ENCODE peak calls at places on chromosomes 4 and X, in eight cellular contexts. One of them, this sample, is unnamed.

GRCh38 chrX:137032841-137033773 is 688 bp downstream of the GPR101 start:
- DNase-seq in Calu3: no peak
- DNase-seq in fibroblast of pulmonary artery: no peak
- DNase-seq in stomach: no peak
- DNase-seq in right lobe of liver: no peak
- DNase-seq in fibroblast of lung: no peak
- DNase-seq in activated CD8-positive, alpha-beta T cell treated with anti-CD3 and anti-CD28 coated beads for 36 hours: no peak
- DNase-seq in nephron progenitor cell: no peak
- DNase-seq in this sample: no peak

GRCh38 chr4:48109413-48110263 is 24.4 kb downstream of the TXK start:
- DNase-seq in Calu3: peak
- DNase-seq in fibroblast of pulmonary artery: peak
- DNase-seq in stomach: no peak
- DNase-seq in right lobe of liver: no peak
- DNase-seq in fibroblast of lung: peak
- DNase-seq in activated CD8-positive, alpha-beta T cell treated with anti-CD3 and anti-CD28 coated beads for 36 hours: no peak
- DNase-seq in nephron progenitor cell: no peak
- DNase-seq in this sample: no peak

GRCh38 chrX:150577174-150577573 is 8.8 kb downstream of the MTM1 start:
- DNase-seq in Calu3: no peak
- DNase-seq in fibroblast of pulmonary artery: no peak
- DNase-seq in stomach: no peak
- DNase-seq in right lobe of liver: no peak
- DNase-seq in fibroblast of lung: no peak
- DNase-seq in activated CD8-positive, alpha-beta T cell treated with anti-CD3 and anti-CD28 coated beads for 36 hours: no peak
- DNase-seq in nephron progenitor cell: no peak
- DNase-seq in this sample: peak

GRCh38 chrX:1178580-1179057 is 33.8 kb downstream of the CRLF2 start:
- DNase-seq in Calu3: no peak
- DNase-seq in fibroblast of pulmonary artery: peak
- DNase-seq in stomach: no peak
- DNase-seq in right lobe of liver: no peak
- DNase-seq in fibroblast of lung: no peak
- DNase-seq in activated CD8-positive, alpha-beta T cell treated with anti-CD3 and anti-CD28 coated beads for 36 hours: peak
- DNase-seq in nephron progenitor cell: no peak
- DNase-seq in this sample: no peak

GRCh38 chr4:138327334-138327733 is 85.2 kb upstream of the SLC7A11 start:
- DNase-seq in Calu3: no peak
- DNase-seq in fibroblast of pulmonary artery: no peak
- DNase-seq in stomach: no peak
- DNase-seq in right lobe of liver: no peak
- DNase-seq in fibroblast of lung: no peak
- DNase-seq in activated CD8-positive, alpha-beta T cell treated with anti-CD3 and anti-CD28 coated beads for 36 hours: no peak
- DNase-seq in nephron progenitor cell: no peak
- DNase-seq in this sample: no peak

GRCh38 chrX:108199691-108200090 is 108.1 kb downstream of the ATG4A start:
- DNase-seq in Calu3: peak
- DNase-seq in fibroblast of pulmonary artery: peak
- DNase-seq in stomach: no peak
- DNase-seq in right lobe of liver: no peak
- DNase-seq in fibroblast of lung: peak
- DNase-seq in activated CD8-positive, alpha-beta T cell treated with anti-CD3 and anti-CD28 coated beads for 36 hours: peak
- DNase-seq in nephron progenitor cell: peak
- DNase-seq in this sample: peak

GRCh38 chr4:26320159-26320452 is 708 bp upstream of the RBPJ start:
- DNase-seq in Calu3: peak
- DNase-seq in fibroblast of pulmonary artery: peak
- DNase-seq in stomach: no peak
- DNase-seq in right lobe of liver: no peak
- DNase-seq in fibroblast of lung: peak
- DNase-seq in activated CD8-positive, alpha-beta T cell treated with anti-CD3 and anti-CD28 coated beads for 36 hours: peak
- DNase-seq in nephron progenitor cell: no peak
- DNase-seq in this sample: no peak

GRCh38 chr4:8913858-8914460 is 42.3 kb upstream of the HMX1 start:
- DNase-seq in Calu3: no peak
- DNase-seq in fibroblast of pulmonary artery: no peak
- DNase-seq in stomach: no peak
- DNase-seq in right lobe of liver: no peak
- DNase-seq in fibroblast of lung: no peak
- DNase-seq in activated CD8-positive, alpha-beta T cell treated with anti-CD3 and anti-CD28 coated beads for 36 hours: no peak
- DNase-seq in nephron progenitor cell: no peak
- DNase-seq in this sample: no peak

GRCh38 chrX:1442724-1443367 is 9.9 kb downstream of the ASMTL start:
- DNase-seq in Calu3: no peak
- DNase-seq in fibroblast of pulmonary artery: no peak
- DNase-seq in stomach: no peak
- DNase-seq in right lobe of liver: no peak
- DNase-seq in fibroblast of lung: no peak
- DNase-seq in activated CD8-positive, alpha-beta T cell treated with anti-CD3 and anti-CD28 coated beads for 36 hours: no peak
- DNase-seq in nephron progenitor cell: no peak
- DNase-seq in this sample: no peak

GRCh38 chr4:136329042-136329662 is 1203.1 kb downstream of the PCDH18 start:
- DNase-seq in Calu3: no peak
- DNase-seq in fibroblast of pulmonary artery: peak
- DNase-seq in stomach: no peak
- DNase-seq in right lobe of liver: no peak
- DNase-seq in fibroblast of lung: peak
- DNase-seq in activated CD8-positive, alpha-beta T cell treated with anti-CD3 and anti-CD28 coated beads for 36 hours: no peak
- DNase-seq in nephron progenitor cell: no peak
- DNase-seq in this sample: no peak
- TF ChIP-seq CTCF in Calu3: no peak
- TF ChIP-seq CTCF in fibroblast of pulmonary artery: peak
- TF ChIP-seq CTCF in stomach: no peak
- TF ChIP-seq CTCF in right lobe of liver: no peak
- TF ChIP-seq CTCF in fibroblast of lung: no peak
- TF ChIP-seq CTCF in activated CD8-positive, alpha-beta T cell treated with anti-CD3 and anti-CD28 coated beads for 36 hours: no peak
- TF ChIP-seq CTCF in nephron progenitor cell: peak
- TF ChIP-seq CTCF in this sample: no peak

GRCh38 chr4:181437895-181438294 is 805.3 kb upstream of the TENM3 start:
- DNase-seq in Calu3: no peak
- DNase-seq in fibroblast of pulmonary artery: no peak
- DNase-seq in stomach: no peak
- DNase-seq in right lobe of liver: no peak
- DNase-seq in fibroblast of lung: no peak
- DNase-seq in activated CD8-positive, alpha-beta T cell treated with anti-CD3 and anti-CD28 coated beads for 36 hours: no peak
- DNase-seq in nephron progenitor cell: no peak
- DNase-seq in this sample: no peak
- TF ChIP-seq CTCF in Calu3: no peak
- TF ChIP-seq CTCF in fibroblast of pulmonary artery: no peak
- TF ChIP-seq CTCF in stomach: no peak
- TF ChIP-seq CTCF in right lobe of liver: no peak
- TF ChIP-seq CTCF in fibroblast of lung: no peak
- TF ChIP-seq CTCF in activated CD8-positive, alpha-beta T cell treated with anti-CD3 and anti-CD28 coated beads for 36 hours: no peak
- TF ChIP-seq CTCF in nephron progenitor cell: no peak
- TF ChIP-seq CTCF in this sample: no peak

GRCh38 chrX:7943600-7944245 is 16.5 kb upstream of the PNPLA4 start:
- DNase-seq in Calu3: no peak
- DNase-seq in fibroblast of pulmonary artery: no peak
- DNase-seq in stomach: peak
- DNase-seq in right lobe of liver: no peak
- DNase-seq in fibroblast of lung: peak
- DNase-seq in activated CD8-positive, alpha-beta T cell treated with anti-CD3 and anti-CD28 coated beads for 36 hours: no peak
- DNase-seq in nephron progenitor cell: no peak
- DNase-seq in this sample: no peak

GRCh38 chrX:7946960-7947359 is 19.7 kb upstream of the PNPLA4 start:
- DNase-seq in Calu3: no peak
- DNase-seq in fibroblast of pulmonary artery: no peak
- DNase-seq in stomach: no peak
- DNase-seq in right lobe of liver: no peak
- DNase-seq in fibroblast of lung: no peak
- DNase-seq in activated CD8-positive, alpha-beta T cell treated with anti-CD3 and anti-CD28 coated beads for 36 hours: no peak
- DNase-seq in nephron progenitor cell: no peak
- DNase-seq in this sample: no peak

DNA sequence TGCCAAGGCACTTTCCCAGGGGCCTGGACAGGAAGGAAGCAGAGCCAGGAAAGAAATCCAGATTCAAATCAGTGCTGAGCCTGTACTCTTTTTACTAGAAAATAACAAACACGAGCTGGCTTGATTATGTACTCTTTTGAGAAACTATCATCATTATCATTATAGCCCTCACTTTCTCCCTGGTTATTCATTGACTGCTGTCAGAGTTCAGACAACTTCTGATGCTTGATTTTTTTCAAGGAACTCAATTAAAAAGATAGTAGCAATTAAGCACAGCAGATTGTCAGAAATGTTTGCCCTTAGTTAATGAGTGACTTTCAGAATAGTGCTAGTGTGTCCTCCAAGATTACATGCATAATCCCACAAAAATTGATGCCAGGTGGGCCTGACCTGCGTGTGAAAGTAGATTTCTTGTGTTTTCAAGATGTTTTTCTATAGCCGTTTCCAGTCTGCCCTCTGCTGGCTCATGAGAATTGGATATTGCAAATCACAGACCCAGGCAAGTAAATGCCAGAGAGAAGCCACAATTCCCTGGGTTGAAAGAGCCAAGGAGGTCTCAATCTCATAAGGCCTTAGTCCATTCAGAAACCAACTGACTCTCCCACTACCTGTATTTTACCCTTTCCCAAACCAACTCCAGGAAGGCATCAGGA is 14.3 kb upstream of the PNPLA4 start:
- DNase-seq in Calu3: peak
- DNase-seq in fibroblast of pulmonary artery: peak
- DNase-seq in stomach: no peak
- DNase-seq in right lobe of liver: no peak
- DNase-seq in fibroblast of lung: peak
- DNase-seq in activated CD8-positive, alpha-beta T cell treated with anti-CD3 and anti-CD28 coated beads for 36 hours: no peak
- DNase-seq in nephron progenitor cell: peak
- DNase-seq in this sample: peak
- TF ChIP-seq CTCF in Calu3: peak
- TF ChIP-seq CTCF in fibroblast of pulmonary artery: peak
- TF ChIP-seq CTCF in stomach: no peak
- TF ChIP-seq CTCF in right lobe of liver: no peak
- TF ChIP-seq CTCF in fibroblast of lung: peak
- TF ChIP-seq CTCF in activated CD8-positive, alpha-beta T cell treated with anti-CD3 and anti-CD28 coated beads for 36 hours: no peak
- TF ChIP-seq CTCF in nephron progenitor cell: peak
- TF ChIP-seq CTCF in this sample: no peak

DNA sequence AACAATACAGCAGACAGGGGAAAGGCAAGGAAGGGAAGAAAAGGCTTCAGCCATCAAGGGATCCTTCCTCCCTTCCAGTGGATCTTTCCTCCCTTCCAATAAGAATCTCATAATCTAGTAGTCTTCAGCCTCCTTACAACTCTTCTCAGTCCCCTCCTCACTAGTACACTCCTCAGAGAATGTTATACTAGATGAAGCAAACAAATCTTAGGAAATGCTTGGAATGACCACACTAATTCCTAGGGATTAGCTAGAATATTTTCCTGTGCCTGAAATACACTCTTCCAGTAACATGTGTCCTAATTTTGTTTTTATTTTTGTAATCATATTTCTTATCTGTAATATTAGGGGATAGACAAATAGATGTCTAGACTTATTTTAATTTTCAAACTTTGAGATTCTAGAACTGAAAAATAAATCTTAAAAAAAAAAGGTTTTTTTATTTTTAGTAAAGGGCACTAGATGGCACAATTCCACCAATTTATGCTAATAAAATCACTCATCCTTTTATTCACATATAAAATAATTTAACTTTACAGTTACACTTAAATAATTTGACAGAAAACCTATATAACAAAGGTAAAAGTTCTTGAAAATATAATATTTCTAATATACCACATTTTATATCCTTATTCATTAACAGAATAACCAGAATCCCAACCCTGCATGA is 7.0 kb upstream of the STPG2 start:
- DNase-seq in Calu3: no peak
- DNase-seq in fibroblast of pulmonary artery: peak
- DNase-seq in stomach: no peak
- DNase-seq in right lobe of liver: no peak
- DNase-seq in fibroblast of lung: peak
- DNase-seq in activated CD8-positive, alpha-beta T cell treated with anti-CD3 and anti-CD28 coated beads for 36 hours: no peak
- DNase-seq in nephron progenitor cell: no peak
- DNase-seq in this sample: no peak
- TF ChIP-seq CTCF in Calu3: peak
- TF ChIP-seq CTCF in fibroblast of pulmonary artery: peak
- TF ChIP-seq CTCF in stomach: no peak
- TF ChIP-seq CTCF in right lobe of liver: peak
- TF ChIP-seq CTCF in fibroblast of lung: no peak
- TF ChIP-seq CTCF in activated CD8-positive, alpha-beta T cell treated with anti-CD3 and anti-CD28 coated beads for 36 hours: peak
- TF ChIP-seq CTCF in nephron progenitor cell: peak
- TF ChIP-seq CTCF in this sample: no peak

GRCh38 chr4:169723207-169723606 is 34.5 kb downstream of the HPF1 start:
- DNase-seq in Calu3: no peak
- DNase-seq in fibroblast of pulmonary artery: peak
- DNase-seq in stomach: no peak
- DNase-seq in right lobe of liver: no peak
- DNase-seq in fibroblast of lung: peak
- DNase-seq in activated CD8-positive, alpha-beta T cell treated with anti-CD3 and anti-CD28 coated beads for 36 hours: peak
- DNase-seq in nephron progenitor cell: no peak
- DNase-seq in this sample: peak
- TF ChIP-seq CTCF in Calu3: peak
- TF ChIP-seq CTCF in fibroblast of pulmonary artery: peak
- TF ChIP-seq CTCF in stomach: no peak
- TF ChIP-seq CTCF in right lobe of liver: no peak
- TF ChIP-seq CTCF in fibroblast of lung: no peak
- TF ChIP-seq CTCF in activated CD8-positive, alpha-beta T cell treated with anti-CD3 and anti-CD28 coated beads for 36 hours: no peak
- TF ChIP-seq CTCF in nephron progenitor cell: no peak
- TF ChIP-seq CTCF in this sample: no peak

DNA sequence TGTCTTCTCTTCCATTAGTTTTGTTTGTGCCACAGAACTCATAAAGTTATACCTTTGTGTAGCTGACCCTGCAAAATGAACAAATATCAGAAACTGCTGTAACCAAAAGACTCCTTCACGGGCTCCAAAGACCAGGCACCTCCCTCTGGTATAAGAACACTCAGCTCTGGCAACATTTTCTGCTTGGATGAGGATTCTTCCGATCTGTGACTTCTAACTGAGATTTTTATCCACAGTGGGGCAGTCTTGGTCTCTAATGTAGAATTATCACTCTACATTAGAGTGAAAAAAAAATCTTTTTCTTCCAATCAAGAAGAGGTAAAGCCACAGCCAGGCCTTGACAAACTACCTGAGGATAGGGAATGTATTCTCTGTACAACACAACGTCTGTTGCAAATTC is 38.5 kb upstream of the PRSS48 start:
- DNase-seq in Calu3: no peak
- DNase-seq in fibroblast of pulmonary artery: peak
- DNase-seq in stomach: no peak
- DNase-seq in right lobe of liver: no peak
- DNase-seq in fibroblast of lung: peak
- DNase-seq in activated CD8-positive, alpha-beta T cell treated with anti-CD3 and anti-CD28 coated beads for 36 hours: no peak
- DNase-seq in nephron progenitor cell: no peak
- DNase-seq in this sample: no peak
- TF ChIP-seq CTCF in Calu3: no peak
- TF ChIP-seq CTCF in fibroblast of pulmonary artery: no peak
- TF ChIP-seq CTCF in stomach: no peak
- TF ChIP-seq CTCF in right lobe of liver: no peak
- TF ChIP-seq CTCF in fibroblast of lung: no peak
- TF ChIP-seq CTCF in activated CD8-positive, alpha-beta T cell treated with anti-CD3 and anti-CD28 coated beads for 36 hours: no peak
- TF ChIP-seq CTCF in nephron progenitor cell: no peak
- TF ChIP-seq CTCF in this sample: no peak